ENCODE peak calls at places on chromosome 2, in eight cellular contexts. A is aorta; E is NT2/D1; Z is skeletal muscle cell; O is astrocyte of the cerebellum; K is GM13976; C is activated CD8-positive, alpha-beta T cell treated with anti-CD3 and anti-CD28 coated beads, Interleukin-2, amount 10 ng/mL, durations not matched to agents 7 days and 5 days; X is kidney tubule cell. M is an unnamed sample.

GRCh38 chr2:98835831-98836385 is 100.1 kb downstream of the CRACDL start:
- DNase-seq in Z (no peak), X (peak; percentile 31), K (no peak), O (no peak), A (no peak), E (no peak), C (peak; percentile 71), M (no peak)

GRCh38 chr2:85662899-85663683 is 4.9 kb downstream of the SFTPB start:
- DNase-seq in E (no peak), K (no peak), O (peak; percentile 66), Z (peak; percentile 76), X (peak; percentile 94), A (no peak), C (no peak), M (no peak)

GRCh38 chr2:102442967-102443828 is 20.2 kb downstream of the IL18RAP start:
- DNase-seq in X (peak; percentile 55), O (no peak), Z (no peak), C (peak; percentile 72), A (no peak), E (peak; percentile 35), K (peak; percentile 52), M (peak; percentile 60)

GRCh38 chr2:4992226-4992625 is 700.0 kb upstream of the SOX11 start:
- DNase-seq in O (no peak), X (peak; percentile 3), A (no peak), Z (no peak), K (no peak), C (no peak), E (no peak), M (no peak)

GRCh38 chr2:160616149-160616548 is 122.5 kb upstream of the RBMS1 start:
- DNase-seq in X (no peak), C (no peak), A (no peak), K (no peak), O (no peak), E (no peak), Z (no peak), M (no peak)

GRCh38 chr2:234681206-234681605 is 184.3 kb upstream of the ARL4C start:
- DNase-seq in Z (no peak), A (no peak), X (peak; percentile 90), O (no peak), K (no peak), E (no peak), C (no peak), M (no peak)

GRCh38 chr2:39124770-39125075 is 3.9 kb upstream of the SOS1 start:
- DNase-seq in Z (no peak), E (no peak), C (peak; percentile 55), A (no peak), O (no peak), X (no peak), K (no peak), M (peak; percentile 67)

GRCh38 chr2:27442981-27443323 is 771 bp downstream of the KRTCAP3 start:
- DNase-seq in O (no peak), C (no peak), X (no peak), K (no peak), Z (no peak), E (no peak), A (no peak), M (no peak)

GRCh38 chr2:75627902-75628504 is 18.6 kb upstream of the MRPL19 start:
- DNase-seq in E (peak; percentile 77), C (peak; percentile 70), Z (no peak), A (peak; percentile 89), K (peak; percentile 59), O (peak; percentile 80), X (peak; percentile 77), M (peak; percentile 69)

GRCh38 chr2:677056-677949 is at the start of gene TMEM18:
- DNase-seq in X (peak; percentile 99), K (peak; percentile 89), Z (peak; percentile 99), A (peak; percentile 96), O (peak; percentile 99), C (peak; percentile 94), E (peak; percentile 96), M (peak; percentile 97)

GRCh38 chr2:160073284-160073888 is 11.0 kb upstream of the PLA2R1 start:
- DNase-seq in E (no peak), Z (no peak), X (no peak), K (no peak), A (no peak), C (no peak), O (no peak), M (no peak)

M was measured in Kasumi-1.